ENCODE peak calls at places on chromosomes 1 and 21, in ten cellular contexts. G, Q, L, R, V, D, I, H, K and B are unnamed samples.

GRCh38 chr1:192588546-192588945 is 13.0 kb downstream of the RGS1 start:
- DNase-seq in H (no peak), L (no peak), R (no peak), Q (no peak), K (no peak), D (peak), V (no peak), G (no peak), I (peak), B (no peak)

GRCh38 chr1:7290971-7291970 is 479.8 kb upstream of the VAMP3 start:
- DNase-seq in I (peak), L (peak), H (no peak), R (no peak), V (no peak), G (no peak), K (no peak), Q (no peak), D (no peak), B (peak)

GRCh38 chr1:10755977-10756521 is 40.4 kb downstream of the CASZ1 start:
- DNase-seq in D (peak), K (no peak), H (peak), L (peak), G (peak), V (peak), R (no peak), Q (peak), I (no peak), B (peak)

GRCh38 chr1:55146781-55147180 is 68.4 kb downstream of the USP24 start:
- DNase-seq in G (no peak), V (no peak), K (no peak), R (no peak), H (no peak), D (peak), I (no peak), L (no peak), Q (no peak), B (no peak)

GRCh38 chr21:44779417-44780139 is 22.0 kb downstream of the UBE2G2 start:
- DNase-seq in Q (no peak), D (no peak), L (no peak), V (no peak), H (no peak), R (peak), G (no peak), K (no peak), I (no peak), B (no peak)

GRCh38 chr1:21939650-21940374 is 2.7 kb upstream of the HSPG2 start:
- DNase-seq in R (peak), Q (no peak), V (peak), K (peak), H (no peak), D (peak), I (peak), L (peak), G (peak), B (peak)

GRCh38 chr1:220330265-220330664 is 58.0 kb upstream of the RAB3GAP2 start:
- DNase-seq in Q (no peak), D (no peak), K (no peak), L (no peak), V (no peak), I (peak), H (no peak), R (no peak), G (no peak), B (no peak)

GRCh38 chr21:17402885-17403477 is 109.9 kb upstream of the CXADR start:
- DNase-seq in I (peak), L (no peak), V (no peak), G (no peak), H (no peak), K (no peak), Q (no peak), D (no peak), R (no peak), B (no peak)

GRCh38 chr1:68051475-68051874 is 1.0 kb upstream of the DIRAS3 start:
- DNase-seq in V (peak), Q (no peak), G (no peak), D (no peak), K (no peak), L (peak), R (peak), I (peak), H (no peak), B (peak)

GRCh38 chr1:169024800-169025253 is 81.7 kb upstream of the ATP1B1 start:
- DNase-seq in D (no peak), Q (no peak), H (no peak), V (no peak), K (no peak), L (no peak), G (no peak), R (no peak), I (no peak), B (no peak)

GRCh38 chr21:16179732-16180131 is 449.9 kb downstream of the USP25 start:
- DNase-seq in V (no peak), G (no peak), D (no peak), H (no peak), R (no peak), I (no peak), Q (no peak), L (no peak), K (no peak), B (no peak)

GRCh38 chr1:170239445-170239844 is 93.7 kb downstream of the NTMT2 start:
- DNase-seq in H (no peak), Q (no peak), I (peak), K (no peak), G (no peak), L (no peak), V (no peak), R (no peak), D (peak), B (no peak)

GRCh38 chr1:182806015-182806678 is 16.6 kb downstream of the NPL start:
- DNase-seq in K (no peak), G (no peak), L (no peak), V (no peak), I (no peak), R (no peak), D (peak), Q (no peak), H (no peak), B (no peak)

GRCh38 chr1:223214272-223214807 is 71.3 kb upstream of the TLR5 start:
- DNase-seq in I (no peak), G (no peak), V (no peak), D (no peak), K (no peak), L (no peak), Q (no peak), R (no peak), H (no peak), B (no peak)

GRCh38 chr1:214900590-214900989 is 181.9 kb upstream of the KCNK2 start:
- DNase-seq in I (no peak), G (no peak), R (no peak), H (no peak), L (no peak), Q (no peak), D (no peak), V (no peak), K (no peak), B (no peak)

GRCh38 chr1:4653796-4654715 is at the start of gene AJAP1:
- DNase-seq in G (no peak), R (no peak), K (no peak), L (no peak), Q (no peak), H (no peak), D (no peak), I (no peak), V (no peak), B (no peak)

GRCh38 chr1:73180661-73181540 is 898.6 kb upstream of the NEGR1 start:
- DNase-seq in H (no peak), G (peak), K (no peak), V (no peak), I (no peak), D (no peak), R (no peak), Q (no peak), L (no peak), B (no peak)

GRCh38 chr21:43893536-43894205 is 28.6 kb downstream of the AGPAT3 start:
- DNase-seq in D (no peak), H (peak), G (no peak), V (peak), K (no peak), R (no peak), I (no peak), L (no peak), Q (no peak), B (no peak)

GRCh38 chr1:91697322-91698260 is 188.4 kb downstream of the TGFBR3 start:
- DNase-seq in Q (peak), I (peak), K (no peak), D (no peak), R (no peak), L (no peak), H (peak), G (no peak), V (no peak), B (no peak)

GRCh38 chr1:172514108-172514507 is 18.8 kb upstream of the SUCO start:
- DNase-seq in G (no peak), I (no peak), Q (no peak), V (no peak), K (no peak), D (no peak), L (no peak), H (no peak), R (no peak), B (no peak)

GRCh38 chr1:17688217-17688810 is 66.8 kb upstream of the ACTL8 start:
- DNase-seq in R (no peak), V (no peak), K (no peak), H (no peak), Q (no peak), G (no peak), L (no peak), D (no peak), I (no peak), B (no peak)

GRCh38 chr1:94648225-94649007 is 106.9 kb upstream of the F3 start:
- DNase-seq in I (peak), Q (no peak), H (no peak), D (no peak), G (no peak), V (peak), L (no peak), R (peak), K (peak), B (no peak)

GRCh38 chr1:21811875-21812305 is at the start of gene LDLRAD2:
- DNase-seq in I (no peak), G (no peak), D (no peak), H (no peak), V (no peak), L (no peak), Q (no peak), K (no peak), R (no peak), B (no peak)

GRCh38 chr1:60866884-60867648 is 215.3 kb upstream of the NFIA start:
- DNase-seq in L (no peak), G (no peak), D (no peak), K (no peak), R (no peak), H (no peak), Q (no peak), I (no peak), V (no peak), B (no peak)
- H3K4me3 ChIP-seq in L (peak), G (no peak), D (no peak), K (no peak), R (peak), H (no peak), Q (no peak), I (no peak), V (no peak), B (no peak)

GRCh38 chr1:156571261-156571958 is 955 bp downstream of the IQGAP3 start:
- DNase-seq in H (no peak), D (peak), I (peak), K (no peak), Q (no peak), L (no peak), R (no peak), V (no peak), G (no peak), B (no peak)

GRCh38 chr1:156577512-156577911 is 2.0 kb upstream of the TTC24 start:
- DNase-seq in D (peak), R (no peak), K (no peak), G (no peak), H (no peak), V (no peak), L (no peak), I (no peak), Q (no peak), B (no peak)

GRCh38 chr1:156574039-156574633 is 1.8 kb upstream of the IQGAP3 start:
- DNase-seq in G (no peak), H (no peak), Q (no peak), L (no peak), R (no peak), K (no peak), I (no peak), V (no peak), D (no peak), B (no peak)

GRCh38 chr1:156571959-156572662 is at the start of gene IQGAP3:
- DNase-seq in I (peak), L (peak), K (no peak), V (peak), G (peak), R (peak), D (peak), H (peak), Q (peak), B (peak)

GRCh38 chr1:156572663-156573018 is 276 bp upstream of the IQGAP3 start:
- DNase-seq in G (no peak), I (no peak), L (no peak), K (no peak), Q (no peak), R (no peak), H (no peak), D (no peak), V (no peak), B (no peak)
- H3K4me3 ChIP-seq in G (no peak), I (no peak), L (peak), K (peak), Q (no peak), R (peak), H (peak), D (peak), V (peak), B (peak)

GRCh38 chr1:87959236-87959635 is 630.6 kb downstream of the LMO4 start:
- DNase-seq in R (no peak), G (no peak), K (no peak), H (no peak), D (no peak), I (no peak), L (no peak), Q (no peak), V (no peak), B (no peak)

GRCh38 chr1:87965193-87965592 is 636.5 kb downstream of the LMO4 start:
- DNase-seq in K (no peak), G (no peak), D (no peak), R (no peak), H (no peak), L (no peak), Q (no peak), V (no peak), I (no peak), B (no peak)

GRCh38 chr1:87968259-87968955 is 639.7 kb downstream of the LMO4 start:
- DNase-seq in G (no peak), Q (no peak), K (peak), H (no peak), I (peak), D (peak), V (no peak), R (peak), L (peak), B (peak)

GRCh38 chr1:87961992-87962391 is 633.3 kb downstream of the LMO4 start:
- DNase-seq in G (no peak), D (no peak), H (no peak), L (no peak), R (no peak), V (no peak), Q (no peak), I (peak), K (no peak), B (no peak)

GRCh38 chr1:87963566-87963965 is 634.9 kb downstream of the LMO4 start:
- DNase-seq in R (no peak), Q (no peak), K (no peak), G (no peak), V (no peak), I (peak), L (no peak), D (peak), H (no peak), B (no peak)
- H3K4me3 ChIP-seq in R (no peak), Q (no peak), K (no peak), G (no peak), V (no peak), I (no peak), L (no peak), D (no peak), H (no peak), B (no peak)

DNA sequence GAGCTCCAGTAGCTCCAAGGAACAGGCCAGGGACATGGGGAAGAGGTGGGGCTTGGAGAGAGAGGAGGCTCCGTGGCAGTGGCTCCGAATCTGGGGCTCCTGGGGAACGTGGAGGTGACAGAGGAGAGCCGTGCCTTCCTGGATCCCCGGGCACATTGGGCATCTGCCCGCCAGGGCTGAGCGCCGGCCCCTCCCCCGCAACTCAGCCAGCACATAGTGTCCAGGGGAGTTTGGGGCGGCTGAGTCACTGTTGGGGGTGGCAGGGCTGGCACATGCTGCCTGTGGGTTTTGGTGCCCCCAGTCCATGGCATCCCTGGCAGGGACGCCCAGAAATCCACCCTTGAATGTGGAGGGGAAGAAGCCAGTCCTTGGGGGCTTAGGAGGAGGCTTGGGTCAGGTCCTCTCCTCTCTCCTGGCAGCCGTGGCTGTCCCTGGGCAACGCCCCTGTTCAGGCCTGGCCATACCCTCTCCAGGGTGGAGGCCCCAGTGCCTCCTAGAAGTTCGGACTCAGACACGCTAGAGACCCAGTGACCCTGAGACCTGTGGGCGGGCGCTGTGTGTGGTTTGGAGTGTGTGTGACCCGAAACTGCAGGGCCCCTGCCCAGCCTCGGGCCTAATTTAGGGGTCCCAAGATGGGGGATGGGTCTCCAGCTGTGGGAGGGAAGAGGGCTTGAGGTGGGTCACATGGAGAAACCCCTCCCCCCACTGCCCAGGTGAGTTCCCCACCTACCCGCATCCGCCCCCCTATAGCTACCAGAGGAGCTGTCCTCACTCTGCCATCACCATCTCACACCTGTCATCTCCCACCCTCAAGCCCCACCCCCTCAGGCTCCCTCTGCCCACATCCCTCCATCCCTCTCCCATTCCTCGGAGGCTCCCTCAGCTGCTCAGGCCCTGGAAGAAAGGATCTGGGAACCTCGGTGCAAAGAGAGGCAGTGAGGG is 1.6 kb downstream of the HSPB7 start:
- DNase-seq in I (no peak), G (no peak), H (no peak), D (no peak), V (no peak), K (peak), R (no peak), Q (no peak), L (peak), B (no peak)
- H3K4me3 ChIP-seq in I (no peak), G (no peak), H (no peak), D (no peak), V (no peak), K (peak), R (peak), Q (no peak), L (peak), B (peak)

DNA sequence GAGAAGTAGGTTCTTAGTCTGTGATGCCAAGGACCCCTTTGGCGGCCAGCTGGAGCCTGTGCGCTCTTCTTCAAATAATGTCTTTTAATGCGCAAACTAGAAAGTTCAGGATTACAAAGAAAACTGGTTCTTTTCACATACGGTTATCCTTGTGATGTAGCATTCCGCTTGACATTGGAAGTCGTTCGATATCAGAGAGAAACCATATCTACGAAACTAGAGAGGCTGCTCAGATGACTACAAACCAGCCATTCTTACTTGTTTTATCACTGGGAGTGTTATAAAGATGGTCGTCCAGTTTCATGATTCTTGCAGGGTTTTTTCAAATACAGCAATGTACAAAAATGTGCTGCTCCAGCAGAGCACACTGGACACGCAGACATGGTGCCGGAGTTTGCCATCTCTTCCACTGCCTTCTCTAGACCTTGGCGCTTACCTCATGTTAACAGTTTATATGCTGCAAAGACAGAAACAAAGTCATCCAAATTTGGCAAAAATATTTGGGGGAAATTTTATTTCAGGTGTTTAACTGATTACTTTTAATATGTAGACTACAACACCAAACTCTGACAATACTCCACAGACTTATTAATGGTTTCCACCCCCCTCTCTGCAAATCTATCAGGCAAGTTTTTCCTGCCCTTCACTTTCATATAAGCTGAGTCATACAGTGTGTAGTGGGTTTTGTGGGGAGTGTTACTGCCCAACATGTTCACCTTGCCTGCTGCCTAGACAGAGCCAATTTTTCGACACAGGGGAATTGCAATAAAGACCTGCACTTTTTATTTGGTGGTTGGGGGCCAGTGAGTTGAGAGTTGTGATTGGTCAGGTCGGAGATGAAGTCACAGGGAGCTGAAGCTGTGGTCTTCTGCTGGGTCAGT is 119.9 kb downstream of the PPIAL4G start:
- DNase-seq in K (no peak), R (no peak), I (no peak), D (peak), G (no peak), L (no peak), V (no peak), H (peak), Q (no peak), B (no peak)
- H3K4me3 ChIP-seq in K (no peak), R (peak), I (no peak), D (no peak), G (no peak), L (no peak), V (no peak), H (no peak), Q (peak), B (no peak)

DNA sequence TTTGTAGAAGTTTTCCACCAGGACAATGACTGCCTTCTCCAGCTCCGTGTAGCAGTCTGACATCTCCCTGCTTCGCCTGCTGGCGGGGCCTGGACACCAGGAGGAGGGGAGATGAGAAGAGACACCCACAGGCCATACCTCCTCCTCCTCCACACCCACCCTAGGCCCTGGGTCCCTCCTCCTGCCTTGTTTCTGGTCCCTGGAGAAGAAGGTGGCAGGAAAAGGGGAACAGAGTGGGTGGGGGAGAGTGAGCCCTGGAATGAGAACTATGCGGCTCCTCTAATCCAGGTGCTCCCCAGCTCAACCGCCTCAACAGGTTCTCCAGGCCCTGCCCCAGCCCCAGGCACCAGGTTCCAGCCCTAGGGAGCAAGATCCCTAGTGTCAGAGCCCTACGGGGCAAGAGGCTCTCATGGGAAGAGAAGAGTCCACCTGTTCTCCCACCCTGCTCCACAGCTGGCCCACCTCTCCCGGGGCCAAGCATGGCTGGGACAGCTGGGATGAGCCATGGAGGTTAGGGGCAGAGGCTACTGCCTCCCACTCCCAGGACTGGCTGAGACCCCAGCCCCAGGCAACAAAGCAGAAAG is 4.8 kb downstream of the S100A16 start:
- DNase-seq in Q (no peak), I (no peak), H (no peak), K (no peak), G (no peak), V (no peak), R (no peak), D (peak), L (no peak), B (no peak)
- H3K4me3 ChIP-seq in Q (no peak), I (peak), H (no peak), K (peak), G (no peak), V (no peak), R (peak), D (peak), L (peak), B (peak)

DNA sequence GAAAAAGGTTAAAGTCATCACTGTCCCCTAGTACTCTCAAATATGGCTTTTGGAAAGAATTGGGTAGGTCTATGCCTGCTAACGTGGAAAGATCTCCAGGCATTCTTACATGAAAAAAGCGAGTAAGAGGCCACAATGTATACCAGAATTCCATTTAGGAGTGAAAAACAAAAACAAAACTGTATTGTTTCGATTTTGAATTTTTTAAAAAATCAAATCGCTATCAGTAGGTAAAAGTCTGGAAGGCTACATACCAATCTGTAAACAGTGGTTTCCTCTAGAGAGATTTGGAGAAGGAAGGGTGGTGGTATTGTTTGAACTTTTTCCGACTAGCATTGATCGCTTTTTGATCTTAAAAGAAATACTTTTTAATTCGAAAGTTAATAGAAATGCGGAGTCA is 55.9 kb downstream of the RRAGC start:
- DNase-seq in R (no peak), V (no peak), L (no peak), H (no peak), D (no peak), Q (no peak), G (no peak), K (no peak), I (peak), B (no peak)
- H3K4me3 ChIP-seq in R (peak), V (peak), L (peak), H (no peak), D (peak), Q (no peak), G (no peak), K (peak), I (peak), B (peak)